ENCODE peak calls at places on chromosome 12, in seven cellular contexts. One of them, this sample, is unnamed.

GRCh38 chr12:21989819-21990412 is 48.7 kb upstream of the ABCC9 start:
- DNase-seq in ureter: no peak
- DNase-seq in stimulated activated CD4-positive, alpha-beta T cell treated with anti-CD3 and anti-CD28 coated beads, Interleukin-1b, Interleukin-23, amount 100 ng/mL, for 24 hours: no peak
- DNase-seq in effector CD4-positive, alpha-beta T cell: no peak
- DNase-seq in astrocyte of the hippocampus: peak
- DNase-seq in AG10803: peak
- DNase-seq in fibroblast of gingiva: peak
- DNase-seq in this sample: no peak

GRCh38 chr12:23855813-23856212 is 93.7 kb downstream of the SOX5 start:
- DNase-seq in ureter: no peak
- DNase-seq in stimulated activated CD4-positive, alpha-beta T cell treated with anti-CD3 and anti-CD28 coated beads, Interleukin-1b, Interleukin-23, amount 100 ng/mL, for 24 hours: no peak
- DNase-seq in effector CD4-positive, alpha-beta T cell: no peak
- DNase-seq in astrocyte of the hippocampus: no peak
- DNase-seq in AG10803: no peak
- DNase-seq in fibroblast of gingiva: no peak
- DNase-seq in this sample: no peak

GRCh38 chr12:50840809-50841487 is 1.8 kb upstream of the TMPRSS12 start:
- DNase-seq in ureter: no peak
- DNase-seq in stimulated activated CD4-positive, alpha-beta T cell treated with anti-CD3 and anti-CD28 coated beads, Interleukin-1b, Interleukin-23, amount 100 ng/mL, for 24 hours: no peak
- DNase-seq in effector CD4-positive, alpha-beta T cell: no peak
- DNase-seq in astrocyte of the hippocampus: no peak
- DNase-seq in AG10803: no peak
- DNase-seq in fibroblast of gingiva: no peak
- DNase-seq in this sample: no peak

GRCh38 chr12:14986449-14986848 is 13.6 kb downstream of the PDE6H start:
- DNase-seq in ureter: no peak
- DNase-seq in stimulated activated CD4-positive, alpha-beta T cell treated with anti-CD3 and anti-CD28 coated beads, Interleukin-1b, Interleukin-23, amount 100 ng/mL, for 24 hours: no peak
- DNase-seq in effector CD4-positive, alpha-beta T cell: no peak
- DNase-seq in astrocyte of the hippocampus: no peak
- DNase-seq in AG10803: no peak
- DNase-seq in fibroblast of gingiva: no peak
- DNase-seq in this sample: no peak

GRCh38 chr12:87809916-87810315 is 219.3 kb downstream of the C12orf50 start:
- DNase-seq in ureter: no peak
- DNase-seq in stimulated activated CD4-positive, alpha-beta T cell treated with anti-CD3 and anti-CD28 coated beads, Interleukin-1b, Interleukin-23, amount 100 ng/mL, for 24 hours: no peak
- DNase-seq in effector CD4-positive, alpha-beta T cell: no peak
- DNase-seq in astrocyte of the hippocampus: no peak
- DNase-seq in AG10803: no peak
- DNase-seq in fibroblast of gingiva: peak
- DNase-seq in this sample: no peak

GRCh38 chr12:28563926-28564325 is 373.7 kb downstream of the CCDC91 start:
- DNase-seq in ureter: no peak
- DNase-seq in stimulated activated CD4-positive, alpha-beta T cell treated with anti-CD3 and anti-CD28 coated beads, Interleukin-1b, Interleukin-23, amount 100 ng/mL, for 24 hours: no peak
- DNase-seq in effector CD4-positive, alpha-beta T cell: no peak
- DNase-seq in astrocyte of the hippocampus: no peak
- DNase-seq in AG10803: peak
- DNase-seq in fibroblast of gingiva: peak
- DNase-seq in this sample: no peak

GRCh38 chr12:57152408-57153038 is 5.1 kb upstream of the LRP1-AS start:
- DNase-seq in ureter: no peak
- DNase-seq in stimulated activated CD4-positive, alpha-beta T cell treated with anti-CD3 and anti-CD28 coated beads, Interleukin-1b, Interleukin-23, amount 100 ng/mL, for 24 hours: no peak
- DNase-seq in effector CD4-positive, alpha-beta T cell: no peak
- DNase-seq in astrocyte of the hippocampus: peak
- DNase-seq in AG10803: peak
- DNase-seq in fibroblast of gingiva: peak
- DNase-seq in this sample: no peak

GRCh38 chr12:13982010-13982409 is 608 bp upstream of the GRIN2B start:
- DNase-seq in ureter: no peak
- DNase-seq in stimulated activated CD4-positive, alpha-beta T cell treated with anti-CD3 and anti-CD28 coated beads, Interleukin-1b, Interleukin-23, amount 100 ng/mL, for 24 hours: no peak
- DNase-seq in effector CD4-positive, alpha-beta T cell: no peak
- DNase-seq in astrocyte of the hippocampus: peak
- DNase-seq in AG10803: no peak
- DNase-seq in fibroblast of gingiva: no peak
- DNase-seq in this sample: no peak

GRCh38 chr12:66552753-66553152 is 126.1 kb downstream of the GRIP1 start:
- DNase-seq in ureter: no peak
- DNase-seq in stimulated activated CD4-positive, alpha-beta T cell treated with anti-CD3 and anti-CD28 coated beads, Interleukin-1b, Interleukin-23, amount 100 ng/mL, for 24 hours: no peak
- DNase-seq in effector CD4-positive, alpha-beta T cell: no peak
- DNase-seq in astrocyte of the hippocampus: no peak
- DNase-seq in AG10803: no peak
- DNase-seq in fibroblast of gingiva: no peak
- DNase-seq in this sample: no peak

GRCh38 chr12:110917467-110917866 is 2.9 kb downstream of the MYL2 start:
- DNase-seq in ureter: no peak
- DNase-seq in stimulated activated CD4-positive, alpha-beta T cell treated with anti-CD3 and anti-CD28 coated beads, Interleukin-1b, Interleukin-23, amount 100 ng/mL, for 24 hours: no peak
- DNase-seq in effector CD4-positive, alpha-beta T cell: no peak
- DNase-seq in astrocyte of the hippocampus: peak
- DNase-seq in AG10803: peak
- DNase-seq in fibroblast of gingiva: no peak
- DNase-seq in this sample: no peak

GRCh38 chr12:55686366-55687010 is 21.2 kb downstream of the ITGA7 start:
- DNase-seq in ureter: no peak
- DNase-seq in stimulated activated CD4-positive, alpha-beta T cell treated with anti-CD3 and anti-CD28 coated beads, Interleukin-1b, Interleukin-23, amount 100 ng/mL, for 24 hours: no peak
- DNase-seq in effector CD4-positive, alpha-beta T cell: no peak
- DNase-seq in astrocyte of the hippocampus: peak
- DNase-seq in AG10803: no peak
- DNase-seq in fibroblast of gingiva: no peak
- DNase-seq in this sample: no peak

GRCh38 chr12:108419949-108420348 is 80.8 kb upstream of the CMKLR1 start:
- DNase-seq in ureter: no peak
- DNase-seq in stimulated activated CD4-positive, alpha-beta T cell treated with anti-CD3 and anti-CD28 coated beads, Interleukin-1b, Interleukin-23, amount 100 ng/mL, for 24 hours: no peak
- DNase-seq in effector CD4-positive, alpha-beta T cell: no peak
- DNase-seq in astrocyte of the hippocampus: no peak
- DNase-seq in AG10803: no peak
- DNase-seq in fibroblast of gingiva: no peak
- DNase-seq in this sample: no peak

GRCh38 chr12:104334581-104334980 is 31.0 kb downstream of the EID3 start:
- DNase-seq in ureter: no peak
- DNase-seq in stimulated activated CD4-positive, alpha-beta T cell treated with anti-CD3 and anti-CD28 coated beads, Interleukin-1b, Interleukin-23, amount 100 ng/mL, for 24 hours: no peak
- DNase-seq in effector CD4-positive, alpha-beta T cell: no peak
- DNase-seq in astrocyte of the hippocampus: no peak
- DNase-seq in AG10803: no peak
- DNase-seq in fibroblast of gingiva: peak
- DNase-seq in this sample: no peak

GRCh38 chr12:106942775-106943174 is 12.9 kb upstream of the TMEM263 start:
- DNase-seq in ureter: no peak
- DNase-seq in stimulated activated CD4-positive, alpha-beta T cell treated with anti-CD3 and anti-CD28 coated beads, Interleukin-1b, Interleukin-23, amount 100 ng/mL, for 24 hours: no peak
- DNase-seq in effector CD4-positive, alpha-beta T cell: no peak
- DNase-seq in astrocyte of the hippocampus: no peak
- DNase-seq in AG10803: no peak
- DNase-seq in fibroblast of gingiva: no peak
- DNase-seq in this sample: no peak

GRCh38 chr12:3841783-3842182 is 31.4 kb downstream of the PARP11 start:
- DNase-seq in ureter: no peak
- DNase-seq in stimulated activated CD4-positive, alpha-beta T cell treated with anti-CD3 and anti-CD28 coated beads, Interleukin-1b, Interleukin-23, amount 100 ng/mL, for 24 hours: no peak
- DNase-seq in effector CD4-positive, alpha-beta T cell: no peak
- DNase-seq in astrocyte of the hippocampus: no peak
- DNase-seq in AG10803: no peak
- DNase-seq in fibroblast of gingiva: no peak
- DNase-seq in this sample: no peak

GRCh38 chr12:109871678-109872314 is 8.5 kb downstream of the GLTP start:
- DNase-seq in ureter: no peak
- DNase-seq in stimulated activated CD4-positive, alpha-beta T cell treated with anti-CD3 and anti-CD28 coated beads, Interleukin-1b, Interleukin-23, amount 100 ng/mL, for 24 hours: no peak
- DNase-seq in effector CD4-positive, alpha-beta T cell: no peak
- DNase-seq in astrocyte of the hippocampus: no peak
- DNase-seq in AG10803: peak
- DNase-seq in fibroblast of gingiva: no peak
- DNase-seq in this sample: no peak

GRCh38 chr12:105580841-105581352 is 250.4 kb downstream of the C12orf75 start:
- DNase-seq in ureter: no peak
- DNase-seq in stimulated activated CD4-positive, alpha-beta T cell treated with anti-CD3 and anti-CD28 coated beads, Interleukin-1b, Interleukin-23, amount 100 ng/mL, for 24 hours: no peak
- DNase-seq in effector CD4-positive, alpha-beta T cell: no peak
- DNase-seq in astrocyte of the hippocampus: peak
- DNase-seq in AG10803: no peak
- DNase-seq in fibroblast of gingiva: no peak
- DNase-seq in this sample: no peak

GRCh38 chr12:29582677-29583076 is 85.2 kb upstream of the OVCH1 start:
- DNase-seq in ureter: no peak
- DNase-seq in stimulated activated CD4-positive, alpha-beta T cell treated with anti-CD3 and anti-CD28 coated beads, Interleukin-1b, Interleukin-23, amount 100 ng/mL, for 24 hours: no peak
- DNase-seq in effector CD4-positive, alpha-beta T cell: no peak
- DNase-seq in astrocyte of the hippocampus: peak
- DNase-seq in AG10803: no peak
- DNase-seq in fibroblast of gingiva: peak
- DNase-seq in this sample: no peak

GRCh38 chr12:32052300-32052691 is 54.4 kb upstream of the BICD1 start:
- DNase-seq in ureter: no peak
- DNase-seq in stimulated activated CD4-positive, alpha-beta T cell treated with anti-CD3 and anti-CD28 coated beads, Interleukin-1b, Interleukin-23, amount 100 ng/mL, for 24 hours: no peak
- DNase-seq in effector CD4-positive, alpha-beta T cell: no peak
- DNase-seq in astrocyte of the hippocampus: no peak
- DNase-seq in AG10803: no peak
- DNase-seq in fibroblast of gingiva: no peak
- DNase-seq in this sample: no peak

GRCh38 chr12:91988571-91988970 is 157.1 kb downstream of the BTG1 start:
- DNase-seq in ureter: no peak
- DNase-seq in stimulated activated CD4-positive, alpha-beta T cell treated with anti-CD3 and anti-CD28 coated beads, Interleukin-1b, Interleukin-23, amount 100 ng/mL, for 24 hours: no peak
- DNase-seq in effector CD4-positive, alpha-beta T cell: no peak
- DNase-seq in astrocyte of the hippocampus: no peak
- DNase-seq in AG10803: no peak
- DNase-seq in fibroblast of gingiva: no peak
- DNase-seq in this sample: no peak

GRCh38 chr12:38158428-38159091 is 158.0 kb upstream of the ALG10B start:
- DNase-seq in ureter: no peak
- DNase-seq in stimulated activated CD4-positive, alpha-beta T cell treated with anti-CD3 and anti-CD28 coated beads, Interleukin-1b, Interleukin-23, amount 100 ng/mL, for 24 hours: no peak
- DNase-seq in effector CD4-positive, alpha-beta T cell: no peak
- DNase-seq in astrocyte of the hippocampus: no peak
- DNase-seq in AG10803: no peak
- DNase-seq in fibroblast of gingiva: no peak
- DNase-seq in this sample: peak

GRCh38 chr12:64840949-64841717 is 16.7 kb downstream of the TBC1D30 start:
- DNase-seq in ureter: no peak
- DNase-seq in stimulated activated CD4-positive, alpha-beta T cell treated with anti-CD3 and anti-CD28 coated beads, Interleukin-1b, Interleukin-23, amount 100 ng/mL, for 24 hours: no peak
- DNase-seq in effector CD4-positive, alpha-beta T cell: no peak
- DNase-seq in astrocyte of the hippocampus: no peak
- DNase-seq in AG10803: no peak
- DNase-seq in fibroblast of gingiva: no peak
- DNase-seq in this sample: no peak

GRCh38 chr12:119069029-119069731 is 87.8 kb downstream of the SRRM4 start:
- DNase-seq in ureter: no peak
- DNase-seq in stimulated activated CD4-positive, alpha-beta T cell treated with anti-CD3 and anti-CD28 coated beads, Interleukin-1b, Interleukin-23, amount 100 ng/mL, for 24 hours: no peak
- DNase-seq in effector CD4-positive, alpha-beta T cell: no peak
- DNase-seq in astrocyte of the hippocampus: no peak
- DNase-seq in AG10803: no peak
- DNase-seq in fibroblast of gingiva: no peak
- DNase-seq in this sample: no peak

GRCh38 chr12:53213348-53213747 is 6.3 kb upstream of the ITGB7 start:
- DNase-seq in ureter: peak
- DNase-seq in stimulated activated CD4-positive, alpha-beta T cell treated with anti-CD3 and anti-CD28 coated beads, Interleukin-1b, Interleukin-23, amount 100 ng/mL, for 24 hours: peak
- DNase-seq in effector CD4-positive, alpha-beta T cell: peak
- DNase-seq in astrocyte of the hippocampus: peak
- DNase-seq in AG10803: peak
- DNase-seq in fibroblast of gingiva: peak
- DNase-seq in this sample: peak

GRCh38 chr12:53941187-53941586 is 2.6 kb downstream of the HOXC13 start:
- DNase-seq in ureter: no peak
- DNase-seq in stimulated activated CD4-positive, alpha-beta T cell treated with anti-CD3 and anti-CD28 coated beads, Interleukin-1b, Interleukin-23, amount 100 ng/mL, for 24 hours: no peak
- DNase-seq in effector CD4-positive, alpha-beta T cell: no peak
- DNase-seq in astrocyte of the hippocampus: no peak
- DNase-seq in AG10803: no peak
- DNase-seq in fibroblast of gingiva: no peak
- DNase-seq in this sample: no peak